ENCODE peak calls at places on chromosome 10, in five cellular contexts. V is lung, W is lower leg skin, F is omental fat pad, N is GM12865. I is an unnamed sample.

GRCh38 chr10:11551915-11552602 is 59.4 kb downstream of the USP6NL start:
- DNase-seq in F (no peak), N (peak; percentile 40), W (no peak), V (no peak), I (no peak)

GRCh38 chr10:118808601-118809371 is 54.0 kb upstream of the CACUL1 start:
- DNase-seq in N (no peak), V (no peak), W (peak; percentile 77), F (no peak), I (no peak)

GRCh38 chr10:49414496-49414895 is 18.6 kb upstream of the DRGX start:
- DNase-seq in V (no peak), F (no peak), W (no peak), N (no peak), I (no peak)

GRCh38 chr10:23294638-23295247 is 49.9 kb downstream of the C10orf67 start:
- DNase-seq in V (no peak), N (no peak), F (no peak), W (no peak), I (no peak)

GRCh38 chr10:28733647-28734046 is 56.3 kb downstream of the BAMBI start:
- DNase-seq in V (no peak), W (no peak), F (no peak), N (no peak), I (no peak)

GRCh38 chr10:78292250-78292986 is 258.8 kb downstream of the RPS24 start:
- DNase-seq in F (no peak), N (no peak), W (no peak), V (no peak), I (no peak)

GRCh38 chr10:74297389-74298080 is 146.5 kb downstream of the ADK start:
- DNase-seq in N (no peak), W (no peak), V (no peak), F (no peak), I (no peak)

GRCh38 chr10:3401491-3401938 is 228.9 kb upstream of the PITRM1 start:
- DNase-seq in V (no peak), N (no peak), W (no peak), F (no peak), I (no peak)

GRCh38 chr10:131216681-131217230 is 94.8 kb downstream of the TCERG1L start:
- DNase-seq in W (no peak), F (no peak), V (no peak), N (no peak), I (no peak)

GRCh38 chr10:43816351-43817321 is 168.0 kb upstream of the ZNF32 start:
- DNase-seq in W (no peak), V (no peak), F (no peak), N (peak; percentile 79), I (no peak)

GRCh38 chr10:75487087-75487784 is 55.8 kb downstream of the LRMDA start:
- DNase-seq in F (no peak), W (no peak), N (peak; percentile 20), V (no peak), I (no peak)

GRCh38 chr10:101827919-101828600 is 9.8 kb upstream of the OGA start:
- DNase-seq in W (peak; percentile 74), V (no peak), N (no peak), F (no peak), I (no peak)

GRCh38 chr10:112585052-112585451 is 138.0 kb downstream of the VTI1A start:
- DNase-seq in W (no peak), F (no peak), V (no peak), N (no peak), I (no peak)

GRCh38 chr10:114458955-114459354 is 54.7 kb upstream of the AFAP1L2 start:
- DNase-seq in F (no peak), N (peak; percentile 67), W (no peak), V (peak; percentile 34), I (peak; percentile 55)

GRCh38 chr10:18681971-18682403 is 22.8 kb downstream of the ARL5B start:
- DNase-seq in N (no peak), V (no peak), W (no peak), F (no peak), I (no peak)

GRCh38 chr10:76882245-76882644 is 755.4 kb downstream of the KCNMA1 start:
- DNase-seq in V (no peak), F (no peak), N (peak; percentile 57), W (no peak), I (no peak)

GRCh38 chr10:6713716-6714115 is 133.6 kb upstream of the PRKCQ start:
- DNase-seq in V (no peak), W (no peak), F (no peak), N (no peak), I (no peak)

GRCh38 chr10:89235073-89235798 is 16.3 kb downstream of the LIPA start:
- DNase-seq in N (no peak), V (peak; percentile 46), W (peak; percentile 94), F (peak; percentile 28), I (no peak)

GRCh38 chr10:51649064-51649463 is 50.3 kb downstream of the CSTF2T start:
- DNase-seq in V (no peak), W (no peak), F (no peak), N (no peak), I (no peak)

GRCh38 chr10:32070645-32071044 is 14.4 kb upstream of the KIF5B start:
- DNase-seq in F (no peak), N (no peak), W (no peak), V (no peak), I (no peak)

GRCh38 chr10:68796609-68797008 is 30.7 kb upstream of the STOX1 start:
- DNase-seq in F (no peak), V (no peak), W (no peak), N (no peak), I (no peak)

GRCh38 chr10:49312291-49312869 is 13.4 kb downstream of the C10orf71 start:
- DNase-seq in F (no peak), N (no peak), V (no peak), W (peak; percentile 39), I (no peak)

GRCh38 chr10:46028584-46029570 is 1.5 kb downstream of the NCOA4 start:
- DNase-seq in V (no peak), F (no peak), N (peak; percentile 76), W (no peak), I (no peak)

GRCh38 chr10:14588084-14588937 is 186.4 kb downstream of the FAM107B start:
- DNase-seq in W (no peak), F (no peak), N (peak; percentile 86), V (no peak), I (no peak)

GRCh38 chr10:14584643-14585042 is 190.1 kb downstream of the FAM107B start:
- DNase-seq in F (no peak), W (no peak), V (no peak), N (peak; percentile 67), I (no peak)

GRCh38 chr10:14587540-14588083 is 187.1 kb downstream of the FAM107B start:
- DNase-seq in N (no peak), F (no peak), W (no peak), V (no peak), I (no peak)

GRCh38 chr10:14585287-14586193 is 189.2 kb downstream of the FAM107B start:
- DNase-seq in V (no peak), N (no peak), F (no peak), W (no peak), I (no peak)

DNA sequence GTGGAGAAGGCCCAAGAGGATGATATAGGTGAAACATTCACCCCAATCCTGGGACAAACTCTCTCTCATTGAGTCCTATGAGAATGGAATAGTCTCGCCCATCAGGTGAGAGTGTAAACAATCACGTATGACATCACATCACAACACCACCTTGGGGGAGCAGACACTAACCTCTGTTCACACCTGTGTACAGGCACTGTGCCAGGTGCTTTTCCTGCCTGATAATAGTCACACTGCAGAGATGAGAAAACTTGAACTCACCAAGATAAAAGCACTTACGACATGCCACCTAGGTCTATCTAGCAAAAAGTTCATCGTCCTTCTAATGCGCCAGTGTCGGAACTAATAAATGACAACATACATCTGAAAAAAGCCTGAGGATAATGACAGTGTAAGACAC is 187.8 kb downstream of the FAM107B start:
- DNase-seq in F (no peak), W (no peak), N (no peak), V (no peak), I (no peak)
- TF ChIP-seq CTCF in F (no peak), W (no peak), N (no peak), V (no peak), I (no peak)

GRCh38 chr10:61897671-61898434 is 3.6 kb upstream of the ARID5B start:
- DNase-seq in N (peak; percentile 41), W (no peak), F (no peak), V (peak; percentile 35), I (no peak)
- TF ChIP-seq CTCF in N (peak; percentile 18), W (no peak), F (no peak), V (no peak), I (no peak)

GRCh38 chr10:132452651-132453469 is 55.9 kb downstream of the PWWP2B start:
- DNase-seq in W (peak; percentile 96), N (peak; percentile 83), V (peak; percentile 84), F (peak; percentile 59), I (peak; percentile 89)

GRCh38 chr10:132454296-132455198 is 57.5 kb downstream of the PWWP2B start:
- DNase-seq in V (no peak), W (no peak), F (no peak), N (no peak), I (peak; percentile 9)

GRCh38 chr10:132452216-132452650 is 55.2 kb downstream of the PWWP2B start:
- DNase-seq in W (no peak), F (no peak), V (no peak), N (no peak), I (peak; percentile 16)

GRCh38 chr10:132451506-132452215 is 54.7 kb downstream of the PWWP2B start:
- DNase-seq in V (no peak), W (no peak), F (no peak), N (no peak), I (peak; percentile 21)

DNA sequence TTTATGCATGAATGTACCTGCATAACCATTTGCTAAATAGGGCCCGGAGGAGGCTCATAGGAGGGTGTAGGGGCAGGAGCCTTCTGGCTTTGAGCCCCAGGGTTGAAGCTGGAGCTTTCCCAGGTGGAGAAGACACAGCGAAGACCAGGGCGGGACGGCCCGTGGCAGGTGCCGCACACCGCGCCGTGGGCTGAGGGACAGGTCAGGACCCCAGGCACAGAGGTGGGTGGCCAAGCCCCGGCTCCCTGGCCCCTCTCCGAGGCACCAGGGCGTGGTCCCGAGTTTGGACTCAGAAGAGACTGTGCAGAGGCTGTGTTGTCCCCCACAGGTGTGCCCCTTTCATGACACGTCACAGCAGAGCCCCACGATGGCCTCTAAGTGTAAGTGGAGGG is 56.5 kb downstream of the PWWP2B start:
- DNase-seq in V (no peak), N (no peak), W (no peak), F (no peak), I (no peak)
- TF ChIP-seq CTCF in V (no peak), N (no peak), W (no peak), F (no peak), I (peak; percentile 15)

DNA sequence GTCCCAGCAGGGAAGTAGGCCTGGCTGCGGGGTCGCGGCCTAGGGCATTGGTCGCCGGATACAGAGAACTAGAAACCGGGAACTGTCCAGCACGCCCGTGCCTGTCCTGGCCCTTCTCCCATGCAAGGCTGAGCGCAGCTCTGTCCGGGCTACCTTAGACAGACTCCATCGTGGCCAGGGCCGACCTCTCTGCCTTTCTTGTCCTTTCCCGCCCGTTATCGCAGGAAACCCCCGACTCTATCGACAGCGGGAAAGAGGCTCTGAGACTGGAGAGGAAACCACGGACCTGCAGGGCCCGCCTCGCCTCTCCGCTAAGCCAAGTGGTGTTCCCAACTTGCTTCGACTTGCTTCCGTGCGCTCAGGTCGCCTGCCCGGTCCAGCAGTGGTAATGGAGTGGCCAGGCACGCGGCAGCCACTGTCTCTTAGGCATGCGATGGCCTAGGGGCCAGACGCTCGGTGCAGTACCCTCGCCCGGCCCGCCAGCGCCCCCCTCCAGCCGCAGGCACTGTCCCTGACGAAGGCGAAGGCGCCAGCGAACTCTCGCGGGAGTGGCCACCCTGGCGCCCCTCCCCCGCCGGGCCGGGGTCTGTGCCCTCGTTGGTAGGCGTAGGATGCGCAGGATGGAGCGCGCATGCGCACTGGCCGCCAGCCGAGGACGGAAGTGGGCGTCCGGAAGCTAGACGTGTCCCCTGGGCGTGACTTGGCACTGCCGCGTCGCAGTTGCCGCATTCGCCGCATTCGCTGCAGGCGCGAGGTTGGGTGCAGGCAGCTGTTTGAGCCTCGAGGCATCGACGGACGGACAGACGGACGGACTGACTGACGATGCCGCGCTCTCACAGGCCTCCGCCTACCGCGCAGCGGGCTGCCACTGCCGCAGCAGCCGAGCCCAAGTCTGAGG is 54.4 kb downstream of the MCMBP start:
- DNase-seq in V (peak; percentile 45), N (no peak), F (peak; percentile 27), W (peak; percentile 91), I (peak; percentile 100)
- TF ChIP-seq CTCF in V (no peak), N (no peak), F (no peak), W (no peak), I (peak; percentile 89)

I was measured in glutamatergic neuron.